ENCODE peak calls at places on chromosomes 7 and 10, in six cellular contexts. One of them, this sample, is unnamed.

GRCh38 chr7:24831240-24831639 is 74.0 kb upstream of the GSDME start:
- DNase-seq in cardiac fibroblast: peak; percentile 52
- DNase-seq in astrocyte of the cerebellum: peak; percentile 73
- DNase-seq in colonic mucosa: no peak
- DNase-seq in upper lobe of left lung: no peak
- DNase-seq in body of pancreas: no peak
- DNase-seq in this sample: no peak

GRCh38 chr7:26675143-26675887 is 189.1 kb downstream of the SKAP2 start:
- DNase-seq in cardiac fibroblast: no peak
- DNase-seq in upper lobe of left lung: no peak
- DNase-seq in body of pancreas: no peak
- DNase-seq in colonic mucosa: no peak
- DNase-seq in astrocyte of the cerebellum: no peak
- DNase-seq in this sample: no peak

GRCh38 chr10:64007157-64007556 is 486.0 kb downstream of the REEP3 start:
- DNase-seq in upper lobe of left lung: no peak
- DNase-seq in colonic mucosa: no peak
- DNase-seq in cardiac fibroblast: no peak
- DNase-seq in astrocyte of the cerebellum: no peak
- DNase-seq in body of pancreas: no peak
- DNase-seq in this sample: no peak

GRCh38 chr7:2719007-2719406 is 31.0 kb downstream of the AMZ1 start:
- DNase-seq in astrocyte of the cerebellum: no peak
- DNase-seq in upper lobe of left lung: no peak
- DNase-seq in colonic mucosa: peak; percentile 46
- DNase-seq in cardiac fibroblast: no peak
- DNase-seq in body of pancreas: peak; percentile 28
- DNase-seq in this sample: no peak

GRCh38 chr7:9250876-9251275 is 817.5 kb downstream of the NXPH1 start:
- DNase-seq in body of pancreas: no peak
- DNase-seq in upper lobe of left lung: no peak
- DNase-seq in cardiac fibroblast: no peak
- DNase-seq in colonic mucosa: no peak
- DNase-seq in astrocyte of the cerebellum: no peak
- DNase-seq in this sample: no peak

GRCh38 chr10:133033742-133034048 is 54.0 kb upstream of the ADGRA1 start:
- DNase-seq in upper lobe of left lung: peak; percentile 54
- DNase-seq in cardiac fibroblast: no peak
- DNase-seq in colonic mucosa: no peak
- DNase-seq in astrocyte of the cerebellum: no peak
- DNase-seq in body of pancreas: no peak
- DNase-seq in this sample: no peak

GRCh38 chr7:30852360-30852709 is 59.3 kb upstream of the AQP1 start:
- DNase-seq in upper lobe of left lung: no peak
- DNase-seq in astrocyte of the cerebellum: no peak
- DNase-seq in colonic mucosa: no peak
- DNase-seq in cardiac fibroblast: no peak
- DNase-seq in body of pancreas: no peak
- DNase-seq in this sample: no peak

GRCh38 chr10:121454776-121455175 is 143.5 kb downstream of the FGFR2 start:
- DNase-seq in astrocyte of the cerebellum: no peak
- DNase-seq in colonic mucosa: no peak
- DNase-seq in cardiac fibroblast: no peak
- DNase-seq in body of pancreas: no peak
- DNase-seq in upper lobe of left lung: no peak
- DNase-seq in this sample: no peak

GRCh38 chr7:105352018-105352612 is 36.6 kb downstream of the SRPK2 start:
- DNase-seq in colonic mucosa: peak; percentile 65
- DNase-seq in upper lobe of left lung: no peak
- DNase-seq in astrocyte of the cerebellum: peak; percentile 98
- DNase-seq in body of pancreas: peak; percentile 57
- DNase-seq in cardiac fibroblast: peak; percentile 97
- DNase-seq in this sample: peak; percentile 79

GRCh38 chr7:51253157-51253556 is 63.5 kb downstream of the COBL start:
- DNase-seq in colonic mucosa: no peak
- DNase-seq in upper lobe of left lung: no peak
- DNase-seq in astrocyte of the cerebellum: no peak
- DNase-seq in cardiac fibroblast: no peak
- DNase-seq in body of pancreas: peak; percentile 56
- DNase-seq in this sample: no peak

GRCh38 chr10:95814011-95814727 is 58.2 kb downstream of the ENTPD1 start:
- DNase-seq in astrocyte of the cerebellum: peak; percentile 81
- DNase-seq in cardiac fibroblast: peak; percentile 94
- DNase-seq in colonic mucosa: peak; percentile 22
- DNase-seq in body of pancreas: no peak
- DNase-seq in upper lobe of left lung: no peak
- DNase-seq in this sample: peak; percentile 3

GRCh38 chr10:120606051-120606764 is 149.2 kb downstream of the PLPP4 start:
- DNase-seq in body of pancreas: no peak
- DNase-seq in cardiac fibroblast: no peak
- DNase-seq in astrocyte of the cerebellum: no peak
- DNase-seq in upper lobe of left lung: no peak
- DNase-seq in colonic mucosa: no peak
- DNase-seq in this sample: no peak

DNA sequence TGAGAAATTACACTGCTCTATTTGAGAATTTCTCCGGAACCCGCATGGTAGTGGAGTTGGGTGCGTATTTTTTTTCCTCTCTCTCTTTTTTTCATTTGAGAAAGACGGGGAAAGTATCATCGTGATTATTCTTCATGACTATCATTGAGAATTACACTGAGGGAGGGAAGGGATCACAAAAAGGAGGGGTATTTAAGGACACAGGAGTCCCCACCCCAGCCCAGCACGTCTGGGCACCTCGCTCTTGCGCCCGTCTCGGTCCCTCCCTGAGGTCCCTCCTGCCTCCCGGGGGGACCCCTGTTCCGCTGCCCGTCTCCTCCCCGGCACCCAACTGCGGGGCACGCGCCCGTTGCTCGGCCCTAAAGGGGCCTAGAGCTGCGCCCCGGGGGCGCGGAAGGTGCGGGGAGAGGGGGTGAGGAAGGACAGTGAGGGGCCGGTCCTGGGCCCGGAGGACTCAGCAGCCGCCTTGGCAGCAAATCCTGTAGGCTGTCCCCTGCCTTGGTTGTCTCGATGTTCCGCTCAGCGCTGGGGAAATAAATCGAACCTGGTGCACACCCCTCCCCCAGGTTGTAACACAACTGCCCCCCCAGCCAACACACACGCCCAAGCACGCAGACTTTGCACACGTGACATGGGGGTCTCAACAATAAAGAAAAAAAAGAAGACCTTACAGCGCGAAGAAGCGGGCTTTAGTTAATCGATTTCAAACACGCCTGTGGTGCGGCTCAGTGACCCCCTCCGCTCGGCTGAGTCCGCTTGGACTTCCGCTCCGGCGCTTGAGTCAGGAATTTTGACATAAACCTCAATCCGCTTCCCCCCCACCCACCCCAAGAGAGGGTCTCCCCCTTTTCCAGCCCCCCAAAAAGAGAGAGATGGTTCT is 18.6 kb upstream of the GATA3 start:
- DNase-seq in cardiac fibroblast: no peak
- DNase-seq in astrocyte of the cerebellum: no peak
- DNase-seq in colonic mucosa: no peak
- DNase-seq in upper lobe of left lung: peak; percentile 59
- DNase-seq in body of pancreas: no peak
- DNase-seq in this sample: no peak
- H3K4me3 ChIP-seq in cardiac fibroblast: no peak overlapping the region
- H3K4me3 ChIP-seq in astrocyte of the cerebellum: no peak overlapping the region
- H3K4me3 ChIP-seq in colonic mucosa: no peak overlapping the region
- H3K4me3 ChIP-seq in upper lobe of left lung: no peak overlapping the region
- H3K4me3 ChIP-seq in body of pancreas: no peak overlapping the region
- H3K4me3 ChIP-seq in this sample: no peak overlapping the region

GRCh38 chr7:79653136-79653631 is 199.7 kb upstream of the MAGI2 start:
- DNase-seq in astrocyte of the cerebellum: no peak
- DNase-seq in body of pancreas: no peak
- DNase-seq in colonic mucosa: no peak
- DNase-seq in cardiac fibroblast: no peak
- DNase-seq in upper lobe of left lung: no peak
- DNase-seq in this sample: no peak
- TF ChIP-seq CTCF in astrocyte of the cerebellum: no peak
- TF ChIP-seq CTCF in body of pancreas: no peak
- TF ChIP-seq CTCF in colonic mucosa: no peak
- TF ChIP-seq CTCF in cardiac fibroblast: no peak
- TF ChIP-seq CTCF in upper lobe of left lung: no peak
- TF ChIP-seq CTCF in this sample: no peak

DNA sequence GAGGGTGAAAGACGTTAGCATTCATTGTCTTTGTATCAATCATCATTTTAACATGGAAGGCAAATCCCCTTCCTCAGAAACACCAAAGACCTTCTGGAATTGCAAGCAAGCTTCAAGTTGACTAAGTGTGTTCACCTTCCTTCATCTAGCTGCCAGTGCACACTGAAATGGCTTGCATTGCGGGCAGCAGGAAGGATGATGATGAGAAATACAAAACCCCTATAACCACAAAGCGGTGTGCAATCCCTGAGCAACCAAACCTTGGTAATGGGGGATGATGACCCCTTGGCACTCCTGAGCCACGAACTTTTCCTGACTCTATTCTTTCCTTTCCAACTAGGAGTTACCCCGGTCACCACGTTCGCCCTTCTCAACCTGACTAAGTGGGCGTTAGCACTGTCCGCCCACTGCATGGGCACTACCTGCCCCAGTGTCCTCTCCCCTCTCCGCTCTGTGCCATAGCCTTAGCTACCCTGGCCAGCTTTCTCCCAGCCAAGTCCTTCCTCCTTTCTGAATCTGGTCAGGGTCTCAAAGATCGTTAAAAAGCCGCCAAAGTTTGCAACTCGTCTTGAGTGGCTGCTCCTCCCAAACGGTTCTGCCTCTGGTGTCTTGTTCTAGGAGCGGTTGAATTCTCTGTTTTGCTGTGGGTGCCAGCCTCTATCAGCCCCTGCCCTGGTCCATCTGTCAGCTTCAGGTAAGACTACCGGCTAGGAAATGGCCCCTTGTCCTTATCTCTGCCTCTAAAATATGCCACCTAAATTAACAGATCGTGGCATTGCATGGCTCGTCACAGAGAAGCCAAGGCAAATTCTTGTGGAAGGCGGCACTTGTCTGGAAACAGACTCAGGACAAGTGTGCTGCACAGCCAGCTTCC is 583 bp upstream of the AOC1 start:
- DNase-seq in colonic mucosa: no peak
- DNase-seq in body of pancreas: no peak
- DNase-seq in cardiac fibroblast: no peak
- DNase-seq in astrocyte of the cerebellum: no peak
- DNase-seq in upper lobe of left lung: no peak
- DNase-seq in this sample: no peak
- H3K4me3 ChIP-seq in colonic mucosa: no peak overlapping the region
- H3K4me3 ChIP-seq in body of pancreas: no peak overlapping the region
- H3K4me3 ChIP-seq in cardiac fibroblast: no peak overlapping the region
- H3K4me3 ChIP-seq in astrocyte of the cerebellum: no peak overlapping the region
- H3K4me3 ChIP-seq in upper lobe of left lung: no peak overlapping the region
- H3K4me3 ChIP-seq in this sample: no peak overlapping the region

GRCh38 chr10:124706876-124707516 is 37.2 kb downstream of the FAM53B start:
- DNase-seq in upper lobe of left lung: no peak
- DNase-seq in astrocyte of the cerebellum: no peak
- DNase-seq in colonic mucosa: no peak
- DNase-seq in body of pancreas: no peak
- DNase-seq in cardiac fibroblast: no peak
- DNase-seq in this sample: no peak

GRCh38 chr10:124705021-124705740 is 39.0 kb downstream of the FAM53B start:
- DNase-seq in upper lobe of left lung: no peak
- DNase-seq in body of pancreas: no peak
- DNase-seq in colonic mucosa: no peak
- DNase-seq in cardiac fibroblast: no peak
- DNase-seq in astrocyte of the cerebellum: no peak
- DNase-seq in this sample: no peak

GRCh38 chr10:124706462-124706857 is 37.7 kb downstream of the FAM53B start:
- DNase-seq in body of pancreas: no peak
- DNase-seq in astrocyte of the cerebellum: no peak
- DNase-seq in upper lobe of left lung: no peak
- DNase-seq in colonic mucosa: no peak
- DNase-seq in cardiac fibroblast: no peak
- DNase-seq in this sample: no peak

GRCh38 chr10:124704428-124704805 is 39.8 kb downstream of the FAM53B start:
- DNase-seq in astrocyte of the cerebellum: no peak
- DNase-seq in colonic mucosa: no peak
- DNase-seq in upper lobe of left lung: no peak
- DNase-seq in cardiac fibroblast: no peak
- DNase-seq in body of pancreas: no peak
- DNase-seq in this sample: no peak

DNA sequence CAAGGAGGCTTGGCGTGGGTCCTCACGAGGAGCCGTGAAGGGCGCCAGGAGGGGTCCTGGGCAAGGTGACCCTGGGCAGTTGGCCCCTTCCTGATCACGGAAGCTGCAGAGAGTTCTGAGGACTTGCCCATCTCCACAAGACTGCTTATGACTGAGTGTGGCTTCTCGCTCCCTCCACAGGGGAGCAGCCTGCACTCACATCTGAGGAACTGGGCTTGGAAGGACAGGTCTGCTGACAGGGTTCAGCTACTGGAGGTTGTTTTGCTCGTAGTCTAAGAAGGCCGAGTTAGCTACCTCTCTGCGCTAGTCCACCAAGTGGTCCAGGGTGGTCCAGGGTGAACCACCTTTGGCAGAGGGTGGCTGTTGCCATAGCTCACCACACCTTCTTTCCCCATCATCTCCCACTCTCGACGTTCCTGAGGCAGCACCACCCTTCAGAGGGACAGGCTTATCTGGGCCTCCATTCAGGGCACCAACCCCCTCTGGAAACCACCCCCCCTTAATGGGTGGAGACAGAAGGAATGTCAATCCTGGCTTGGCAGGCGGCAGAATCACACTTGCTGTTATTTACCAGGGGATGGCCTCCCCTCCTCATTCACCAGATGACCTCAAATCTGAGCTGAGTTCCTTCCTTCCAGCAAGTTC is 38.2 kb downstream of the FAM53B start:
- DNase-seq in colonic mucosa: no peak
- DNase-seq in astrocyte of the cerebellum: no peak
- DNase-seq in upper lobe of left lung: no peak
- DNase-seq in body of pancreas: no peak
- DNase-seq in cardiac fibroblast: peak; percentile 48
- DNase-seq in this sample: no peak
- TF ChIP-seq CTCF in colonic mucosa: no peak
- TF ChIP-seq CTCF in astrocyte of the cerebellum: no peak
- TF ChIP-seq CTCF in upper lobe of left lung: no peak
- TF ChIP-seq CTCF in body of pancreas: no peak
- TF ChIP-seq CTCF in cardiac fibroblast: no peak
- TF ChIP-seq CTCF in this sample: no peak

GRCh38 chr7:84271550-84271949 is 77.0 kb upstream of the SEMA3A start:
- DNase-seq in cardiac fibroblast: peak; percentile 52
- DNase-seq in upper lobe of left lung: no peak
- DNase-seq in body of pancreas: no peak
- DNase-seq in astrocyte of the cerebellum: no peak
- DNase-seq in colonic mucosa: no peak
- DNase-seq in this sample: no peak
- H3K4me3 ChIP-seq in cardiac fibroblast: no peak overlapping the region
- H3K4me3 ChIP-seq in upper lobe of left lung: no peak overlapping the region
- H3K4me3 ChIP-seq in body of pancreas: no peak overlapping the region
- H3K4me3 ChIP-seq in astrocyte of the cerebellum: no peak overlapping the region
- H3K4me3 ChIP-seq in colonic mucosa: no peak overlapping the region
- H3K4me3 ChIP-seq in this sample: no peak overlapping the region

GRCh38 chr10:86261933-86262665 is 104.5 kb downstream of the GRID1 start:
- DNase-seq in astrocyte of the cerebellum: no peak
- DNase-seq in upper lobe of left lung: peak; percentile 34
- DNase-seq in body of pancreas: peak; percentile 57
- DNase-seq in colonic mucosa: no peak
- DNase-seq in cardiac fibroblast: no peak
- DNase-seq in this sample: no peak
- TF ChIP-seq CTCF in astrocyte of the cerebellum: no peak
- TF ChIP-seq CTCF in upper lobe of left lung: no peak
- TF ChIP-seq CTCF in body of pancreas: peak; percentile 29
- TF ChIP-seq CTCF in colonic mucosa: peak; percentile 15
- TF ChIP-seq CTCF in cardiac fibroblast: no peak
- TF ChIP-seq CTCF in this sample: no peak

GRCh38 chr10:14009315-14010082 is 321.2 kb downstream of the FRMD4A start:
- DNase-seq in upper lobe of left lung: peak; percentile 75
- DNase-seq in body of pancreas: no peak
- DNase-seq in colonic mucosa: no peak
- DNase-seq in astrocyte of the cerebellum: peak; percentile 96
- DNase-seq in cardiac fibroblast: peak; percentile 49
- DNase-seq in this sample: peak; percentile 78
- H3K4me3 ChIP-seq in upper lobe of left lung: no peak overlapping the region
- H3K4me3 ChIP-seq in body of pancreas: no peak overlapping the region
- H3K4me3 ChIP-seq in colonic mucosa: peak overlapping the region; percentile 10
- H3K4me3 ChIP-seq in astrocyte of the cerebellum: peak overlapping the region; percentile 12
- H3K4me3 ChIP-seq in cardiac fibroblast: peak overlapping the region; percentile 56
- H3K4me3 ChIP-seq in this sample: peak overlapping the region; percentile 49

This sample was measured in AG09309.